ENCODE peak calls at places on chromosomes 3 and 15, in ten cellular contexts. O is NB4; S is EH; Q is mucosa of descending colon; X is transverse colon; T is activated CD4-positive, CD25-positive, alpha-beta regulatory T cell; C is cardiac septum; R is fibroblast of mammary gland; U is astrocyte of the spinal cord; B is neuronal stem cell. Z is an unnamed sample.

GRCh38 chr3:46892285-46893145 is 15.0 kb downstream of the PTH1R start:
- DNase-seq in O (peak; percentile 82), Q (peak; percentile 69), U (peak; percentile 34), T (no peak), C (peak; percentile 88), B (peak; percentile 69), R (peak; percentile 37), S (peak; percentile 86), X (peak; percentile 60), Z (peak; percentile 50)

GRCh38 chr3:195227871-195228270 is 43.1 kb downstream of the XXYLT1 start:
- DNase-seq in B (no peak), S (no peak), U (no peak), C (no peak), T (no peak), R (no peak), Q (no peak), X (no peak), O (no peak), Z (no peak)

GRCh38 chr3:242986-243706 is 46.6 kb downstream of the CHL1 start:
- DNase-seq in X (no peak), B (no peak), C (no peak), U (peak; percentile 89), R (peak; percentile 95), T (no peak), Q (no peak), S (no peak), O (no peak), Z (no peak)

GRCh38 chr15:40769310-40770146 is at the start of gene C15orf62:
- DNase-seq in R (peak; percentile 31), T (peak; percentile 44), Q (peak; percentile 75), O (peak; percentile 95), C (no peak), B (no peak), U (peak; percentile 62), X (peak; percentile 66), S (peak; percentile 57), Z (no peak)

GRCh38 chr3:99332726-99333125 is 305.7 kb upstream of the COL8A1 start:
- DNase-seq in R (no peak), S (peak; percentile 84), T (no peak), Q (no peak), B (no peak), X (no peak), O (no peak), C (no peak), U (peak; percentile 33), Z (no peak)

GRCh38 chr3:78974181-78974770 is 793.5 kb downstream of the ROBO1 start:
- DNase-seq in X (no peak), T (no peak), U (peak; percentile 69), B (no peak), O (no peak), S (peak; percentile 62), C (no peak), Q (no peak), R (peak; percentile 64), Z (no peak)

GRCh38 chr15:39555885-39556284 is 25.0 kb upstream of the THBS1 start:
- DNase-seq in X (no peak), U (no peak), R (no peak), B (no peak), Q (no peak), C (no peak), O (no peak), T (no peak), S (peak; percentile 9), Z (no peak)

GRCh38 chr3:24495334-24495994 is 814 bp upstream of the THRB start:
- DNase-seq in T (no peak), O (no peak), R (no peak), U (no peak), B (peak; percentile 31), X (peak; percentile 67), S (no peak), C (peak; percentile 78), Q (peak; percentile 81), Z (no peak)

GRCh38 chr3:72756900-72757299 is 91.3 kb downstream of the SHQ1 start:
- DNase-seq in U (no peak), T (peak; percentile 5), X (no peak), B (no peak), S (no peak), C (no peak), O (peak; percentile 70), Q (no peak), R (no peak), Z (no peak)

GRCh38 chr3:66386011-66386924 is 114.6 kb downstream of the LRIG1 start:
- DNase-seq in O (no peak), C (no peak), T (no peak), S (no peak), R (no peak), X (no peak), B (no peak), U (no peak), Q (no peak), Z (no peak)

GRCh38 chr3:102078864-102079808 is 229.8 kb downstream of the NFKBIZ start:
- DNase-seq in O (no peak), T (peak; percentile 5), S (peak; percentile 37), X (peak; percentile 55), U (no peak), B (no peak), C (no peak), Q (peak; percentile 61), R (no peak), Z (no peak)

Z was measured in amygdala.